ENCODE peak calls at places on chromosomes 7 and 10, in four cellular contexts. T is H1, C is HepG2, Q is K562. V is an unnamed sample.

GRCh38 chr10:96390460-96390864 is 31.7 kb upstream of the OPALIN start:
- DNase-seq in T (no peak), C (no peak), Q (no peak), V (no peak)

GRCh38 chr7:137354361-137354760 is 10.8 kb upstream of the PTN start:
- DNase-seq in T (no peak), C (no peak), Q (no peak), V (no peak)

GRCh38 chr7:137636376-137636775 is 210.4 kb downstream of the DGKI start:
- DNase-seq in T (no peak), C (no peak), Q (no peak), V (no peak)

GRCh38 chr10:87752571-87752970 is 65.5 kb downstream of the ATAD1 start:
- DNase-seq in T (no peak), C (no peak), Q (no peak), V (no peak)

GRCh38 chr7:82507976-82508677 is 64.5 kb upstream of the CACNA2D1 start:
- DNase-seq in T (peak), C (no peak), Q (no peak), V (no peak)

GRCh38 chr7:97179454-97180104 is 62.1 kb downstream of the SDHAF3 start:
- DNase-seq in T (no peak), C (peak), Q (peak), V (peak)

GRCh38 chr7:139544645-139545044 is 21.2 kb downstream of the CLEC2L start:
- DNase-seq in T (no peak), C (no peak), Q (no peak), V (no peak)

GRCh38 chr7:11317766-11318165 is 344.1 kb downstream of the PHF14 start:
- DNase-seq in T (no peak), C (no peak), Q (no peak), V (no peak)

GRCh38 chr10:43230909-43231522 is 35.8 kb downstream of the RASGEF1A start:
- DNase-seq in T (peak), C (no peak), Q (no peak), V (no peak)

GRCh38 chr10:100614416-100614815 is 78.7 kb downstream of the HIF1AN start:
- DNase-seq in T (no peak), C (no peak), Q (no peak), V (no peak)

GRCh38 chr7:44232900-44233715 is 32.3 kb downstream of the YKT6 start:
- DNase-seq in T (no peak), C (no peak), Q (no peak), V (no peak)

GRCh38 chr10:70690584-70690983 is 18.3 kb downstream of the ADAMTS14 start:
- DNase-seq in T (no peak), C (no peak), Q (no peak), V (no peak)

GRCh38 chr10:130959752-130960195 is 351.7 kb downstream of the TCERG1L start:
- DNase-seq in T (no peak), C (no peak), Q (no peak), V (no peak)

GRCh38 chr10:70759769-70760168 is 25.4 kb downstream of the TBATA start:
- DNase-seq in T (peak), C (no peak), Q (no peak), V (no peak)

GRCh38 chr10:11547111-11547625 is 64.3 kb downstream of the USP6NL start:
- DNase-seq in T (no peak), C (peak), Q (no peak), V (no peak)

GRCh38 chr10:49743464-49744075 is 18.6 kb downstream of the OGDHL start:
- DNase-seq in T (no peak), C (no peak), Q (no peak), V (no peak)

GRCh38 chr7:55439627-55440026 is 74.5 kb downstream of the LANCL2 start:
- DNase-seq in T (no peak), C (no peak), Q (no peak), V (no peak)

GRCh38 chr7:33671521-33672262 is 233.6 kb upstream of the BMPER start:
- DNase-seq in T (no peak), C (no peak), Q (no peak), V (peak)

GRCh38 chr10:44811072-44811471 is 100.1 kb upstream of the TMEM72 start:
- DNase-seq in T (no peak), C (no peak), Q (no peak), V (no peak)

GRCh38 chr10:4677296-4678021 is 148.5 kb upstream of the AKR1E2 start:
- DNase-seq in T (no peak), C (no peak), Q (no peak), V (no peak)

GRCh38 chr10:11521860-11522259 is 89.6 kb downstream of the USP6NL start:
- DNase-seq in T (no peak), C (no peak), Q (no peak), V (no peak)

GRCh38 chr7:150340024-150340749 is 1.2 kb downstream of the RARRES2 start:
- DNase-seq in T (no peak), C (peak), Q (no peak), V (no peak)

GRCh38 chr10:86684305-86684704 is 16.0 kb downstream of the LDB3 start:
- DNase-seq in T (peak), C (no peak), Q (peak), V (no peak)

DNA sequence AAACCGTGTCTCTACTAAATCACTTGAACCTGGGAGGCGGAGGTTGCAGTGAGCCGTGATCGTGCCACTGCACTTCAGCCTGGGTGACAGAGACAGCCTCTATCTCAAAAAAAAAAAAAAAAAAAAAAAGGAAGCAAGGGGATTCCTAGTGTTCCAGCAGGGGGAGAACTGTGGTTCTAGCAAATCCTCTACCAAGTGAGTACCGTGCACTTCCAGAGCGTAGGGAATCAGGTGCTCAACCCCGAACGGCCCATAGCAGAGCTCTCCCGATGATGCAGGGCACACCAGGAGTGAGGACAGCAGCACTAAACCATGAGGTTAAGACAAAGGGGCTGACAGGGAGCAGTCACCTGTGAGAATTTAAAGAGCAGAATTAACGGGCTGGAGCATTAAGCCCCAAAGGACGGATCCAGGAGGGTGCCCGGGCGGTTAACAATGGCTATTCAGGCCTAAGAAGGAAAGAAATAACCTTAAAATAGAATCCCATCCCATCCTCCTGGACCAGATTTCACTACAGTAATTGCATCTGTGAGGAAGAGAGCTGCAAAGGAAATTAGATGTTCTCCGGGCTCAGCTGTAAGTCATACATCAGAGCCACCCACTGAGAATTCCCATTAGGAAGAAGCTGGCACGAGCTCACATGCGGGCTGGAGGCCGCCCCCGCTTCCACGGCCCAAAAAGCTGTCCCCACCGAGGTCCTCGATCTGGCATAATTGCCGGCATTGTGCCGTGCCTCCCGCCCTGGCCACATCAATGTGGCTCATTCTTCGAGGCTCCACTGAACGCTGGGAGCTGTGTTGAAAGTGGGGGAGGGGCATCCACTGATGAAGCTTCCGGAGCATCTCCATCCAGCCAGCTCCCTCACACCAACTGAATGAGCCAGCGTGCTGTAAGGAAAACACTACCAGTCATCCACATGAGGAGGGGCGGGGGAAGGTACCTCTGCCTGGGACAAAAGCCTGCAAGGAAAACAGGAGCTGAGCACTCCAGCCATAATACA is 173.4 kb downstream of the PTPRN2 start:
- DNase-seq in T (no peak), C (no peak), Q (peak), V (no peak)
- TF ChIP-seq HDAC6 in T (no peak), C (no peak), Q (no peak), V (no peak)

GRCh38 chr7:18119985-18120384 is 92.3 kb upstream of the PRPS1L1 start:
- DNase-seq in T (no peak), C (no peak), Q (no peak), V (no peak)

GRCh38 chr7:18116661-18117060 is 89.0 kb upstream of the PRPS1L1 start:
- DNase-seq in T (no peak), C (no peak), Q (no peak), V (no peak)

GRCh38 chr7:18117482-18117881 is 89.8 kb upstream of the PRPS1L1 start:
- DNase-seq in T (no peak), C (no peak), Q (no peak), V (no peak)
- TF ChIP-seq HDAC6 in T (no peak), C (no peak), Q (no peak), V (no peak)

DNA sequence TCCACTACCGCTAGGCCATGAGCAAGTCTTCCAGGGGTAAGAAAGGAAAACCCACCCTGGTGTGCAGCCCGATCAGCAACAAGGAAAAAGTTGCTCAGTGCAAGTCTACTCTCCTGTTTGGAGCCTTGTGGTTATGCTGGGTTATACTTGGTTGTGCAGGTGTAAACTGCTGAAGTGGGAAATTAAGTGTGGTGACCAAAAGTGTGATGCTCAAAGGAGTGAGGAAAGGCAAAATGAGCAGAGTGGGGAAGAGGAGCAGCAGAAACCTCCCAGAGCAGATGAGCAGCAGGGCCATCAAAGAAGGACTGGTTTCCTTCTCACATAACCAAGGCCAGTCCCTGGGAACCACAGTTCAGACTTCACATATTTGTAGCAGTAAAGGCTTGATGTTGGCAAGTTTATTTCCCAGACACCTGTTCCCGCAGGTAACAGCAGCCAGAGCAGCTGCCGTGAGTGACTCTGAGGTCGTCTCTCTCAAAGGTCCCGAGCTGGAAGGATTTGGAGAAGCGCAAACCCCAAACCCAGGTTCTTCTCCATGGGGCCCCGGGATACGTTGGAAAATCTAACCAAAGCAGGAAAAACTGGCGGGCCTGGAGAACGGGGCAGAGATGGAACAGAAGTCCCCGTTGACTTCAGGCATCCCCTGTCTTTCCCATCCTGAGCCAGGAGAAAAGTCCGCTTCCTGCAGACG is 607 bp upstream of the SMO start:
- DNase-seq in T (no peak), C (no peak), Q (no peak), V (no peak)
- TF ChIP-seq HDAC6 in T (no peak), C (no peak), Q (no peak), V (no peak)

GRCh38 chr10:119989966-119990365 is 97.4 kb downstream of the SEC23IP start:
- DNase-seq in T (no peak), C (no peak), Q (no peak), V (no peak)

GRCh38 chr10:119996944-119997343 is 104.4 kb downstream of the SEC23IP start:
- DNase-seq in T (no peak), C (no peak), Q (no peak), V (no peak)

GRCh38 chr10:119997429-119997828 is 104.9 kb downstream of the SEC23IP start:
- DNase-seq in T (no peak), C (no peak), Q (no peak), V (no peak)

GRCh38 chr10:119991816-119992215 is 99.3 kb downstream of the SEC23IP start:
- DNase-seq in T (no peak), C (no peak), Q (no peak), V (no peak)
- TF ChIP-seq HDAC6 in T (no peak), C (no peak), Q (no peak), V (no peak)

GRCh38 chr7:46383605-46384004 is 462.5 kb upstream of the IGFBP3 start:
- DNase-seq in T (no peak), C (no peak), Q (no peak), V (no peak)
- TF ChIP-seq HDAC6 in T (no peak), C (no peak), Q (no peak), V (no peak)

DNA sequence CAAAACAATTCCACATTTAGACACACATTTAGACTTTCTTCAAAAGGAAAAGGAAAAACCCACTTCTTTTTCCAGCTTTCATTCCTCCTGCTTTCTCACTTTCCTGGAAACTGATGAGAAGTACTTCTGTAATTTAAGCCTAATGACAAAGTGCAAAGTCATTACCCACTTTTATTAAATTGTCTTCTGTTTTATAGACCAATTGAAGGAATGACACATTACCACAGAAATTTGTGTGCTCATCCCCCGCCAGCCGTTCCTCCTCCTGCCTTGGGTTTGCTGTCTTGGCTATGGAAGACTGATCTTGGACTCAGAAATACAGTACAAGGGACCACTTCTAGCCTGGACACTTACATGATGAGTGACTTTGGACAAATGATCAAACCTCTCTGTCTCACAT is 717.8 kb downstream of the SORCS3 start:
- DNase-seq in T (no peak), C (no peak), Q (no peak), V (no peak)
- TF ChIP-seq HDAC6 in T (no peak), C (no peak), Q (no peak), V (no peak)

DNA sequence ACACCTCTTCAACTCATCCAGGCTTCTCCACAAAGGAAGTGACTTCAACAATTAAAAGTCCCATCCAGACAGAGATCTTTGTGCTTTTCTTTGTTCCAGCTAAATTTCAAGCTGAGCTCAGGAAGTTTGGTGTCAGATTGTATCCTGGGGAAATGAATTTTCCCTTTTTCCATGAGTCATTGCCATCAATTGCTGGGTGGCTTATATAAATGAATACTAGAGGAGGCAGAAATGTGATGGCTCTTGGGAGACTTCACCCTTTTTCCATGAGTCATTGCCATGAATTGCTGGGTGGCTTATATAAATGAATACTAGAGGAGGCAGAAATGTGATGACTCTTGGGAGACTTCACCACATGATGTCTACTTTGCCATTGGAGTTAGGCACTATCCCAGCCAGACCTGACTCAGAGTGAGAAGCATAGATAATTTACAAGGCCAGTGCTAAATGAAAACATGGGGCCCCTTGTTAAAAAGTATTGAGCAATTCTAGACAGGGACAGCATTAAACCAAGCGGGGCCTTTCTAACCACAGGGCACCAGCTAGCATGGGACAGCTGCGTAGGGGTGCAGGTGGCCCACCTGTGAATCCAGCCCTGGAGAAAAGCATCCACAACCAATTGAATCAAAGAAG is 339.2 kb upstream of the PODXL start:
- DNase-seq in T (no peak), C (no peak), Q (no peak), V (no peak)
- TF ChIP-seq HDAC6 in T (no peak), C (no peak), Q (no peak), V (no peak)

GRCh38 chr10:90579602-90580242 is 278.1 kb downstream of the HTR7 start:
- DNase-seq in T (no peak), C (peak), Q (no peak), V (no peak)
- TF ChIP-seq HDAC6 in T (no peak), C (no peak), Q (no peak), V (no peak)

V was measured in GM12878.